ENCODE peak calls at places on chromosomes 7 and 10, in six cellular contexts. J is hepatocyte, D is psoas muscle, Q is PC-9, C is OCI-LY7, G is ovary. I is an unnamed sample.

GRCh38 chr10:641149-642010 is 48.1 kb downstream of the DIP2C start:
- DNase-seq in J (no peak), D (no peak), Q (no peak), C (no peak), G (no peak), I (no peak)

GRCh38 chr7:133945497-133945896 is 181.6 kb upstream of the LRGUK start:
- DNase-seq in J (no peak), D (no peak), Q (no peak), C (no peak), G (no peak), I (no peak)

GRCh38 chr10:53697038-53697437 is 924.5 kb upstream of the MBL2 start:
- DNase-seq in J (peak), D (no peak), Q (no peak), C (no peak), G (no peak), I (no peak)

GRCh38 chr10:90674927-90675326 is 182.9 kb downstream of the HTR7 start:
- DNase-seq in J (peak), D (no peak), Q (peak), C (no peak), G (no peak), I (no peak)

GRCh38 chr7:40604601-40605438 is 470.0 kb downstream of the SUGCT start:
- DNase-seq in J (peak), D (peak), Q (no peak), C (peak), G (peak), I (peak)

GRCh38 chr7:126302639-126303038 is 950.1 kb downstream of the GRM8 start:
- DNase-seq in J (no peak), D (no peak), Q (no peak), C (no peak), G (no peak), I (peak)

GRCh38 chr7:19353158-19353557 is 207.9 kb upstream of the FERD3L start:
- DNase-seq in J (no peak), D (no peak), Q (no peak), C (no peak), G (no peak), I (no peak)

GRCh38 chr7:1694981-1695511 is 25.0 kb downstream of the ELFN1 start:
- DNase-seq in J (no peak), D (no peak), Q (no peak), C (no peak), G (peak), I (no peak)

GRCh38 chr7:105776986-105777910 is 99.2 kb downstream of the ATXN7L1 start:
- DNase-seq in J (no peak), D (no peak), Q (peak), C (no peak), G (no peak), I (no peak)

GRCh38 chr10:79453392-79453791 is 8.0 kb upstream of the ZCCHC24 start:
- DNase-seq in J (no peak), D (no peak), Q (no peak), C (no peak), G (no peak), I (no peak)

GRCh38 chr7:101163281-101164070 is 1.9 kb downstream of the VGF start:
- DNase-seq in J (no peak), D (no peak), Q (peak), C (no peak), G (no peak), I (peak)

GRCh38 chr10:15254808-15255655 is 86.5 kb upstream of the NMT2 start:
- DNase-seq in J (no peak), D (no peak), Q (no peak), C (no peak), G (no peak), I (no peak)

GRCh38 chr7:44331682-44332081 is 6.3 kb upstream of the CAMK2B start:
- DNase-seq in J (no peak), D (no peak), Q (no peak), C (no peak), G (no peak), I (no peak)

GRCh38 chr7:80648201-80648600 is 9.8 kb downstream of the CD36 start:
- DNase-seq in J (no peak), D (no peak), Q (no peak), C (no peak), G (no peak), I (no peak)

GRCh38 chr10:12689893-12690292 is 311.6 kb downstream of the CCDC3 start:
- DNase-seq in J (no peak), D (no peak), Q (no peak), C (no peak), G (no peak), I (no peak)

GRCh38 chr10:130884456-130884855 is 427.1 kb downstream of the TCERG1L start:
- DNase-seq in J (no peak), D (no peak), Q (no peak), C (no peak), G (no peak), I (no peak)

GRCh38 chr7:106370542-106370941 is 85.8 kb upstream of the NAMPT start:
- DNase-seq in J (no peak), D (no peak), Q (no peak), C (no peak), G (no peak), I (no peak)

GRCh38 chr7:65731129-65731528 is 141.7 kb upstream of the VKORC1L1 start:
- DNase-seq in J (no peak), D (no peak), Q (no peak), C (no peak), G (no peak), I (no peak)

GRCh38 chr10:113283189-113283588 is 269.7 kb upstream of the HABP2 start:
- DNase-seq in J (no peak), D (no peak), Q (no peak), C (no peak), G (no peak), I (no peak)

GRCh38 chr10:114437456-114438292 is 33.4 kb upstream of the AFAP1L2 start:
- DNase-seq in J (peak), D (no peak), Q (no peak), C (peak), G (no peak), I (peak)

GRCh38 chr10:100535715-100536353 is at the start of gene HIF1AN:
- DNase-seq in J (peak), D (peak), Q (peak), C (peak), G (peak), I (peak)

GRCh38 chr7:26305048-26305868 is 13.6 kb downstream of the SNX10 start:
- DNase-seq in J (peak), D (no peak), Q (no peak), C (peak), G (no peak), I (no peak)

GRCh38 chr10:77279207-77279606 is 358.4 kb downstream of the KCNMA1 start:
- DNase-seq in J (no peak), D (peak), Q (no peak), C (no peak), G (no peak), I (no peak)

GRCh38 chr10:118594392-118595063 is 920 bp downstream of the PRLHR start:
- DNase-seq in J (peak), D (peak), Q (no peak), C (no peak), G (peak), I (peak)

GRCh38 chr10:11018426-11018818 is 750 bp downstream of the CELF2 start:
- DNase-seq in J (peak), D (peak), Q (no peak), C (no peak), G (peak), I (no peak)

GRCh38 chr7:5679047-5679740 is 102.3 kb downstream of the RNF216 start:
- DNase-seq in J (no peak), D (no peak), Q (no peak), C (no peak), G (peak), I (no peak)

DNA sequence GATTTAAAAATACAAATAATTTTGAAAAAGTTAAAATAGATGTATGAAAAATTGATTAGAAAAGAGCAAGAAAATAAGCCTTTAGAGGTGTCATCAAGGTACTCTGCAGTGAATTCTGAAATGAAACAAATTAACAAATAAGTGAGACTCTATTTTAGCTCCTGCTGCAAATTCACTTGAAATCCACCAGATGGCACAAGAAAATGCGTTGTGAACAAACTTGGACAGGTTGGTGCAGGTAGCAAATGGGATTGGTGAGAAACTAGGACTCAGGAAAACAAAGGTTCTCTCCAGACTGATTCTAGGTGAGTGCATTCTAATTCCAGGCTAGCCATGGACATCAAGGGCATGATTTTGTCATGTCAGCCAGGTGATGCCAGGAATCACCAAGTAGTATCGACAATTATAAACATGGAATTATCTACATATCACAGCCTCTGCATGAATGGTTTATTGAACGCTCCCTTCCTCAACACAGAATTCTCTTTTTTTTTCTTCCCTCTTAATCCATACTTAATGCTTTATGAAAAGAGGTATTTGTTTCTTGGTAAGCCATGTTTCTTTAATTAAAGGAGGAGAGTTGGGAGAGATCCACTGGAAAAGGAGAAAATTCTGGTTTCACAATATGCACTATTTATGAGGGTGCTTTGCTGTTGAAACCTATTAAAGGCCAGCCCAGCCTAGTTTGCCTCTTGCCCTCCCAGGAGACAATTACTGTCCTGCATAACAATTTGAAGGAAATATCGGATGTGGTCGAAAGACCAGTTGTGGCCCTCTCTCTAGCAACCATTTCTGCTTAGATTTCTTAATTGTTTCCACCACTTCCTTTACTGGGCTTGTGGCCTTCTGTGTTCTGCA is 118.1 kb downstream of the ZNF365 start:
- DNase-seq in J (peak), D (no peak), Q (no peak), C (peak), G (no peak), I (peak)
- TF ChIP-seq CTCF in J (peak), D (no peak), Q (peak), C (peak), G (no peak), I (peak)

GRCh38 chr10:43824934-43825333 is 176.3 kb upstream of the ZNF32 start:
- DNase-seq in J (no peak), D (peak), Q (no peak), C (no peak), G (peak), I (no peak)

GRCh38 chr10:43823237-43823605 is 174.5 kb upstream of the ZNF32 start:
- DNase-seq in J (no peak), D (no peak), Q (no peak), C (no peak), G (no peak), I (no peak)

GRCh38 chr10:43827853-43828252 is 179.2 kb upstream of the ZNF32 start:
- DNase-seq in J (no peak), D (no peak), Q (no peak), C (no peak), G (no peak), I (no peak)

GRCh38 chr10:43825421-43825820 is 176.7 kb upstream of the ZNF32 start:
- DNase-seq in J (no peak), D (no peak), Q (no peak), C (no peak), G (no peak), I (no peak)

GRCh38 chr10:43825984-43826383 is 177.3 kb upstream of the ZNF32 start:
- DNase-seq in J (no peak), D (no peak), Q (no peak), C (no peak), G (no peak), I (no peak)
- H3K27ac ChIP-seq in J (no peak), D (no peak), Q (no peak), C (no peak), G (peak), I (no peak)

DNA sequence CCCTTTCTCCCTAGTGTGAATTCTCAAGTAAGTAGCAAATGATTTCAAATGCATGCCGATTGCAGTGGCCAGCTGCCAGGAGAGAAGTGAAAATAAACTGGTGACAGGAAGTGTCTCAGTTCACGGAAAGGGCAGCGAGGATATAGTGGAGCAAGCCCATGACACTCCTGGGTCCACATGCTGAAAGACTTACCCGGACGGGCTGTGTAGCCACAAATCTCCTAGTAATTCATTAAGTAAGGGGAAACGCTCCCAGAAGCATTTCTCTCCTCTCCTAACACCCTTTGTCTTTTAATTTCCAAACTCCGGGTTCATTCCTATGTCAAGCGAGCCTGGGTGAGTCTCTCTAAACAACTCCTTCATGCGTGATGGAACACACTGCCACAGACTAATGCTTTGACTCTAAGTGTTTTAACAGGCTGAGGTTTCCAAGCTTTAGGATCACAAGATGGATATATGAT is 125.6 kb downstream of the CYP26A1 start:
- DNase-seq in J (peak), D (peak), Q (peak), C (no peak), G (peak), I (peak)
- H3K4me3 ChIP-seq in J (peak), D (peak), Q (no peak), C (no peak), G (peak), I (no peak)

DNA sequence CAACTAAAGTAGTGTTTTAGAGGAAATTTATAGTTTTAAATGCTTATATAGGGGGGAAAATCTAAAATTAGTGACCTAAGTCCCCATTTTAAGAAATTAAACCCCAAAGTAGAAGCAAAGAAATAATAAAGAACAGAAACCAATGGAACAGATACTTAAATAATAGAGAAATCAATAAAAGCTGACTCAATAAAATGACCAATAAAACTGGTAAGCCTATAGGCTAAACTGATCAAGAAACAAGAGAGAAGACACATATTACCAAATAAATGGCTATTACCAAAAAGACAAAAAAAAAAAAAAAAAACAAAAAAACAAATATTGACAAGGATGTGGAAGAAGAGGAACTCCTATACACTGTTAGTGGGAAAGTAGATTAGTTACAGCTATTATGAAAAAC is 53.1 kb downstream of the SLC18A2 start:
- DNase-seq in J (no peak), D (no peak), Q (no peak), C (no peak), G (no peak), I (no peak)
- TF ChIP-seq CTCF in J (no peak), D (no peak), Q (no peak), C (no peak), G (no peak), I (no peak)

DNA sequence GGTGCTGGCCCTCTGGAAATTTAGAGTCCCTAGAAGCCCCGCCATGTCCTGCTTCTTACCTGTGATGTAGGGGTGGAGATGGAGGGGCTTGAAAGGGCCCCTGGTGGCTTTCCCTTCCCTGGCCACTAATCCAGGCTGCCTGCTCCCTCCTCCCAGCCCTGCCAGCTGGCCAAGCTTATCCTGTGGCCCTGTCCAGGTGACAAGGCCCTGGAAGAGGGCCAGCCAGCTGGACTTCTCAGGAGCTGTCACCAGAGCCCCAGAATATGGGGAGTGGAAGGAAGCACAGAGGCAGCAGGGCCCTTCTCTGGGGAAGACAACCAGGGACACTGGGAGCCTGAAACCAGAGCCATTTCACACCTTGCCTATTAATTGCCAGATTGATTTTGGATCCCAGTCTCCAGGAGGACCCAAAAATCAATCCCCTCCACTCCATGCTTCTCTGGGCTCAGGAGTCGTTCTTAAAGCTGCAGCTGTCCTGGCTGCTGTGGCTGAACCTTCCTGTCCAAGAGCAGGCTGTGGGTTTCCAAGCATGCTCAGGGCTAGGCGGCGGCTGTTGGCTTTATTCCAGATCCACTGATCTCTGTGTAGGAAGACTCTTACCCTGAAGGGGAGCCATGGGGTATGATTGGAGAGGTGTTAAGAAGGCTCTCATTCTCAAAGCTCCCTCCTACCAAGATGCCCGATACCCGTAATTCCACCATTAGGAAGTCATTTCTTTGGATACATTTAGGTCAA is 52.6 kb upstream of the PCBD1 start:
- DNase-seq in J (peak), D (peak), Q (peak), C (no peak), G (no peak), I (peak)
- H3K27ac ChIP-seq in J (no peak), D (no peak), Q (no peak), C (no peak), G (no peak), I (no peak)

DNA sequence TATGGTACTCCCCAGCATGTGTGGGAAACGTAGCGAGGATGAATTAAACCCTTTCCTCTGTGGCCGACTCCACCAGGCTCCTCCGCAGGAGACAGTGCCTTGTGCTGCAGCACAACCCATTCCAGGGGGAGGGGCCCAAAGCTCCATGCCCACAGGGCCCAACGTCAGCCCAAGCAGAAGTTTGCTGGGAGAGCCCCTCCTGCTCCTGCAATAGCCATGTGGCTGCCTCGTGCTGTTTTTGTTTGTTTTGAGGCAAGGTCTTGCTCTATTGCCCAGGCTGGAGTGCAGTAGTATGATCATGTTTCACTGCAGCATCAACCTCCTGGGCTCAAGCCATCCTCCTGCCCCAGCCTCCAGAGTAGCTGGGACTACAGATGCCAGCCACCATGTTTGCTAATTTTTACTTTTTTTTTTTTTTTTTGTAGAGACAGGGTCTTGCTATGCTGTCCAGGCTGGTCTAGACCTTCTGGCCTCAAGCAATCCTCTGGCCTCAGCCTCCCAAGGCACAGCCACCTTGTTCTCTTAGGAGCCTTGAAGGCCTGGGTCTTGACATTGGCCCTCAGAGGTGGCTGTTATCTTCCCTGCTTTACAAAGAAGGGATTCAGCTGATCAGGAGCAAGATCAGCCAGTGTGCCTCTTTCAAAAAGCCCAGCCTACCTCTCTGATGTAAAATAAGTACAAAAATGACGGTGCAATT is 102.8 kb downstream of the DYNC2I1 start:
- DNase-seq in J (no peak), D (no peak), Q (no peak), C (no peak), G (no peak), I (no peak)
- H3K4me3 ChIP-seq in J (no peak), D (no peak), Q (no peak), C (no peak), G (no peak), I (no peak)

GRCh38 chr7:158704524-158705233 is at the start of gene NCAPG2:
- DNase-seq in J (peak), D (peak), Q (peak), C (peak), G (peak), I (peak)
- TF ChIP-seq CTCF in J (no peak), D (peak), Q (no peak), C (no peak), G (peak), I (no peak)

I was measured in A673.